ENCODE peak calls at places on chromosomes 12 and 14, in ten cellular contexts. S, C, G, Y, I, L, M, U, F and B are unnamed samples.

GRCh38 chr12:452667-453210 is 7.0 kb upstream of the B4GALNT3 start:
- DNase-seq in G (no peak), S (no peak), F (no peak), L (no peak), Y (no peak), C (no peak), U (no peak), I (peak), M (no peak), B (no peak)

GRCh38 chr12:52063986-52064649 is 5.7 kb upstream of the ATG101 start:
- DNase-seq in C (peak), G (peak), L (no peak), Y (peak), S (no peak), U (peak), M (peak), I (no peak), F (peak), B (peak)

GRCh38 chr12:80567391-80567790 is 123.4 kb downstream of the PTPRQ start:
- DNase-seq in M (peak), L (no peak), F (peak), S (no peak), C (peak), G (peak), Y (peak), I (no peak), U (peak), B (peak)

GRCh38 chr12:132046561-132046960 is 96.8 kb downstream of the EP400 start:
- DNase-seq in G (peak), U (peak), L (no peak), C (peak), M (peak), Y (peak), I (no peak), S (peak), F (peak), B (no peak)

GRCh38 chr12:90216815-90217214 is 508.2 kb upstream of the ATP2B1 start:
- DNase-seq in F (peak), L (no peak), C (no peak), U (peak), Y (peak), G (peak), I (no peak), S (peak), M (no peak), B (no peak)

GRCh38 chr14:21917699-21918436 is 244.2 kb upstream of the OR4E1 start:
- DNase-seq in Y (peak), S (peak), G (peak), I (peak), F (peak), U (peak), M (peak), L (peak), C (peak), B (peak)

GRCh38 chr14:51846631-51847488 is 13.6 kb upstream of the GNG2 start:
- DNase-seq in L (peak), S (peak), I (peak), G (peak), F (peak), C (no peak), U (peak), M (peak), Y (peak), B (no peak)

GRCh38 chr12:60594035-60594711 is 998.3 kb downstream of the SLC16A7 start:
- DNase-seq in M (no peak), I (no peak), G (no peak), L (no peak), C (no peak), F (no peak), S (no peak), U (no peak), Y (no peak), B (no peak)

GRCh38 chr12:52681551-52682380 is 1.6 kb upstream of the KRT1 start:
- DNase-seq in U (no peak), F (no peak), G (no peak), M (no peak), C (no peak), I (no peak), L (no peak), S (no peak), Y (no peak), B (no peak)

GRCh38 chr14:32561520-32561919 is 232.4 kb downstream of the AKAP6 start:
- DNase-seq in U (peak), F (peak), L (peak), M (peak), Y (peak), I (no peak), G (peak), C (peak), S (no peak), B (no peak)

GRCh38 chr14:34749408-34749807 is 35.0 kb upstream of the CFL2 start:
- DNase-seq in U (no peak), L (no peak), G (peak), C (no peak), Y (no peak), S (no peak), I (no peak), F (no peak), M (no peak), B (no peak)

GRCh38 chr14:64159588-64159987 is 134.6 kb downstream of the ESR2 start:
- DNase-seq in F (no peak), U (no peak), C (no peak), L (no peak), G (no peak), I (no peak), S (no peak), M (no peak), Y (no peak), B (no peak)

GRCh38 chr14:37428954-37429353 is 166.1 kb downstream of the FOXA1 start:
- DNase-seq in G (no peak), U (no peak), S (no peak), L (peak), F (no peak), C (peak), Y (peak), I (no peak), M (no peak), B (no peak)

GRCh38 chr12:52347546-52348510 is 19.5 kb downstream of the KRT85 start:
- DNase-seq in S (no peak), U (no peak), F (no peak), M (no peak), Y (no peak), I (no peak), G (no peak), C (no peak), L (no peak), B (no peak)

GRCh38 chr12:130649646-130650045 is 66.5 kb downstream of the RIMBP2 start:
- DNase-seq in G (no peak), M (no peak), I (no peak), F (no peak), Y (no peak), C (no peak), L (no peak), S (no peak), U (no peak), B (no peak)

GRCh38 chr14:20388159-20388558 is 25.1 kb downstream of the TEP1 start:
- DNase-seq in S (peak), L (peak), U (no peak), F (no peak), M (no peak), Y (no peak), I (no peak), G (no peak), C (no peak), B (no peak)

GRCh38 chr12:95205685-95206084 is 11.6 kb downstream of the FGD6 start:
- DNase-seq in I (no peak), F (peak), G (peak), Y (peak), C (peak), U (peak), L (peak), M (peak), S (peak), B (peak)

GRCh38 chr12:15356831-15357456 is 34.6 kb downstream of the PTPRO start:
- DNase-seq in U (no peak), C (no peak), M (no peak), F (no peak), I (no peak), S (no peak), G (no peak), Y (no peak), L (no peak), B (no peak)

GRCh38 chr14:104979758-104980591 is 1.8 kb upstream of the AHNAK2 start:
- DNase-seq in C (peak), I (no peak), Y (peak), G (peak), U (peak), L (no peak), M (peak), S (no peak), F (peak), B (peak)

GRCh38 chr12:122646568-122647220 is 56.5 kb downstream of the HCAR2 start:
- DNase-seq in S (no peak), F (peak), I (peak), G (peak), M (peak), C (peak), Y (peak), U (peak), L (no peak), B (peak)

GRCh38 chr12:115752913-115753726 is 524.4 kb downstream of the MED13L start:
- DNase-seq in M (peak), L (peak), I (peak), F (peak), C (peak), G (peak), U (peak), S (peak), Y (peak), B (peak)

GRCh38 chr14:76446921-76447320 is 71.0 kb downstream of the ESRRB start:
- DNase-seq in M (no peak), L (no peak), Y (no peak), U (no peak), C (no peak), G (no peak), I (no peak), S (no peak), F (no peak), B (no peak)

GRCh38 chr14:23449314-23449713 is 13.9 kb upstream of the MYH7 start:
- DNase-seq in L (no peak), M (no peak), Y (no peak), F (no peak), C (no peak), U (no peak), I (no peak), G (no peak), S (no peak), B (no peak)

GRCh38 chr12:115963030-115963480 is 314.4 kb downstream of the MED13L start:
- DNase-seq in I (no peak), S (peak), F (peak), Y (peak), U (peak), C (peak), M (peak), L (no peak), G (peak), B (peak)

GRCh38 chr14:57486767-57487379 is 6.8 kb downstream of the CCDC198 start:
- DNase-seq in S (peak), M (peak), G (peak), F (peak), U (peak), L (peak), I (no peak), C (peak), Y (peak), B (peak)

GRCh38 chr14:21874167-21874566 is 200.5 kb upstream of the OR4E1 start:
- DNase-seq in I (no peak), Y (no peak), M (no peak), U (no peak), G (no peak), F (no peak), L (no peak), C (no peak), S (no peak), B (no peak)

GRCh38 chr14:101706509-101707284 is 54.8 kb upstream of the PPP2R5C start:
- DNase-seq in C (no peak), M (no peak), S (no peak), U (no peak), L (no peak), G (no peak), F (peak), Y (no peak), I (no peak), B (no peak)

GRCh38 chr12:97536353-97536752 is 73.7 kb downstream of the RMST start:
- DNase-seq in Y (no peak), C (no peak), G (no peak), L (no peak), U (no peak), F (no peak), I (no peak), M (no peak), S (no peak), B (no peak)

GRCh38 chr12:72075891-72076557 is 137.4 kb downstream of the TPH2 start:
- DNase-seq in M (no peak), S (no peak), I (no peak), C (no peak), U (no peak), L (peak), G (no peak), Y (no peak), F (no peak), B (no peak)

GRCh38 chr14:64945431-64945830 is 2.9 kb upstream of the GPX2 start:
- DNase-seq in S (no peak), C (no peak), I (no peak), G (no peak), L (no peak), Y (no peak), M (no peak), F (no peak), U (no peak), B (no peak)

GRCh38 chr12:56804169-56804568 is 41.0 kb downstream of the HSD17B6 start:
- DNase-seq in G (no peak), L (no peak), Y (no peak), U (no peak), S (no peak), M (no peak), C (no peak), I (no peak), F (no peak), B (no peak)

GRCh38 chr12:44000309-44000952 is 164.6 kb downstream of the TMEM117 start:
- DNase-seq in F (peak), S (no peak), I (peak), Y (peak), C (peak), L (peak), U (peak), M (peak), G (peak), B (peak)

GRCh38 chr14:79514700-79515099 is 696.6 kb downstream of the DIO2 start:
- DNase-seq in I (no peak), Y (peak), S (peak), M (peak), G (peak), L (peak), C (peak), F (peak), U (peak), B (no peak)

GRCh38 chr14:93219103-93219726 is 12.2 kb downstream of the UBR7 start:
- DNase-seq in S (peak), U (peak), G (peak), Y (peak), I (peak), F (peak), M (peak), C (peak), L (peak), B (peak)

GRCh38 chr14:55814064-55814463 is 234.1 kb downstream of the KTN1 start:
- DNase-seq in F (peak), S (no peak), L (no peak), U (peak), I (no peak), C (peak), M (peak), G (peak), Y (peak), B (no peak)

GRCh38 chr12:104775731-104776231 is 182.3 kb downstream of the SLC41A2 start:
- DNase-seq in G (no peak), L (no peak), M (no peak), S (no peak), F (no peak), I (no peak), C (no peak), Y (no peak), U (no peak), B (no peak)

GRCh38 chr12:130076752-130077151 is 85.5 kb upstream of the FZD10 start:
- DNase-seq in F (no peak), Y (no peak), S (no peak), L (no peak), M (no peak), U (no peak), G (no peak), I (no peak), C (no peak), B (no peak)

GRCh38 chr12:123850246-123851134 is 88.4 kb downstream of the DNAH10 start:
- DNase-seq in F (no peak), U (no peak), G (no peak), Y (no peak), S (no peak), C (no peak), I (no peak), M (no peak), L (no peak), B (no peak)

GRCh38 chr12:2785017-2785416 is 9.8 kb upstream of the FKBP4 start:
- DNase-seq in I (no peak), M (no peak), F (no peak), U (no peak), S (no peak), L (no peak), Y (no peak), C (no peak), G (no peak), B (no peak)

GRCh38 chr12:2779281-2779680 is 15.5 kb upstream of the FKBP4 start:
- DNase-seq in I (no peak), G (no peak), L (peak), S (no peak), M (no peak), Y (no peak), C (peak), F (no peak), U (no peak), B (no peak)

DNA sequence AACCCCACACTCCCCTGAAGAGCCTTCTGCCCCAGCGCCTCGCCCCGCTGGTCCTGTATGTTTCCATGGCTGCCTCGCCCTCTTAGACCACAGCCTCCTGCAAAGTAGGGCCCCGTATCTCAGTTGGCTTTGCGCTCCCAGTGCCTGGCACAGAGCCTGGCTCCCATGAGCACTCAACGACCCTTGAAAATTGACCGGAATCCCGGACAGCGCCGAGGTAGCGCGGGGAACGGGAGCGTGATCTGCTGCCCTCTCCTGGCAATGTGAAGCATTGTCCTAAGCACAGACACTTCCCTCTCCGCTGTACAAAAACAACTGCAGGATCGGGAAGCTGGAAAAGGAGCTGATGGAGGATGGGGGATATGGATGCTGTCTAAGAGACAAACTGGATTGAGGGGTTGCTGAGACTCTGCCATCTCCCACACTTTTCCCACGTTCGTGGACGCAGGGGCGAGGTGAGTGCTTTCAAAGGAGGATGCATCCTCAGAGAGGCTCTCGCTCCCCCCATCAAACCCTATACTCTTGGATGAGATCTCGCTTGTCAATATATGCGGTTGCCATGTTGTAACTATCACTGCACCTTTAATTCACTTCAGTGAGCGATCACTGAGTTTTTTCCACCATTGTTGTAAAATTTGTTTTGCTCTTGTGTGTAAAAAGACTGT is 10.7 kb upstream of the FKBP4 start:
- DNase-seq in C (peak), L (peak), S (peak), F (peak), I (peak), G (peak), Y (peak), M (peak), U (peak), B (peak)
- TF ChIP-seq CTCF in C (peak), L (peak), S (peak), F (peak), I (peak), G (peak), Y (peak), M (peak), U (peak), B (peak)

GRCh38 chr12:101491325-101491724 is 16.2 kb downstream of the SPIC start:
- DNase-seq in S (no peak), F (no peak), G (no peak), C (no peak), M (no peak), U (no peak), L (no peak), Y (no peak), I (no peak), B (no peak)

GRCh38 chr12:101485015-101485414 is 9.9 kb downstream of the SPIC start:
- DNase-seq in U (peak), I (no peak), G (peak), L (no peak), M (no peak), Y (no peak), S (no peak), C (no peak), F (peak), B (no peak)

DNA sequence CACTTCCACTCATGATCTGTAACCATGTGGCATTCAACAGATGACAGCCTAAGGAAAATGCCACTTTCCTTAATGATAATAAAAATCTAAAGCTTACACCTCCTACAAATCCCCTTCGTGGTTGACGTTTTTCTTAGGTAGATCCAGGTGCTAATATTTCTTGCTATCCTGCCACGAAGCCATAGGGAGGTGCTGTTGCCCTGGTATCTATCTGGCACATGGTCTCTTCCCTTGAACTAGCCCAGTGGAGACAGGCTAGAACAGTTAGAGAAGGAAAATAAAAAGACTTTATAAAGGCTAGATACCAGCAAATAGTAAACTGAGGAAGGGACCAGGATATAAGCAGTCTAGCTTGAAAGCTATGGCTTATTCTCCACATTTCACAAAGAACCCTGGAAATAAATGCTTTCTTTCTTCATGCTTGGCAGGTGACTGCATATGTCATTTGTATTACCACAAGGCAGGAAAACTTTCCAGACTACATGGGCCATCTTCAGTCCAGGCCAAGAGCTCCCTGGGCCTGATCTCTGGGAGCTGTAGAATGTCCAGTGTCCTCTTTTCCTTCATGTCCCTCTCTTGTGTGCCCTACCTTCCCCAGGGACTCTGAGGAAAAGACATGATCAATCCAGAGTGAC is 15.3 kb downstream of the SPIC start:
- DNase-seq in U (peak), L (peak), G (peak), I (peak), S (no peak), F (no peak), C (peak), Y (no peak), M (no peak), B (peak)
- TF ChIP-seq CTCF in U (no peak), L (peak), G (no peak), I (peak), S (no peak), F (no peak), C (peak), Y (peak), M (no peak), B (peak)

DNA sequence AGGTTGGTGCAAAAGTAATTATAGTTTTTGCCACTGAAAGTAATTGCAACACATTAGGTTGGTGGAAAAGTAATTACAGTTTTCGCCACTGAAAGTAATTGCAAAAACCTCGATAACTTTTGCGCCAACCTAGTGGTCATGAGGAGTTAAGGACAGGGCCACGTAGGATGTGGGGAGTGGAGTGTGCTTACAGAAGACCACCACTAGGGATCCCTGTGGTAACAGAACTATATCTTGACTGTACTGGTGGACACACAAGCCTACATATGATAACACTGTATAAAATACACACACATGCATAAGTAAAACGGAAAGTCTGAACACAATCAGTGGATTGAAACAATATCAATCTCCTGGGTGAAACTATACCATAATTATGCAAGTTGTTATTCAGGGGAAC is 187.4 kb upstream of the ABCD2 start:
- DNase-seq in L (peak), M (no peak), U (peak), S (no peak), G (peak), C (peak), F (no peak), Y (no peak), I (no peak), B (peak)
- TF ChIP-seq CTCF in L (peak), M (no peak), U (peak), S (peak), G (peak), C (peak), F (peak), Y (peak), I (no peak), B (no peak)

GRCh38 chr14:96349286-96350075 is 13.7 kb downstream of the ATG2B start:
- DNase-seq in S (no peak), I (no peak), Y (peak), F (no peak), G (no peak), U (peak), M (no peak), L (peak), C (peak), B (no peak)

GRCh38 chr14:96357216-96357615 is 5.9 kb downstream of the ATG2B start:
- DNase-seq in F (no peak), U (no peak), S (no peak), C (no peak), L (no peak), G (no peak), M (no peak), I (no peak), Y (no peak), B (no peak)

GRCh38 chr14:96351986-96352385 is 11.2 kb downstream of the ATG2B start:
- DNase-seq in L (no peak), Y (peak), F (no peak), G (no peak), M (peak), I (no peak), U (peak), C (no peak), S (no peak), B (no peak)

GRCh38 chr14:96354246-96354645 is 8.9 kb downstream of the ATG2B start:
- DNase-seq in S (no peak), I (no peak), C (no peak), U (no peak), L (no peak), Y (no peak), F (no peak), M (no peak), G (no peak), B (no peak)

GRCh38 chr14:96352708-96353107 is 10.4 kb downstream of the ATG2B start:
- DNase-seq in G (no peak), C (peak), I (no peak), L (no peak), S (no peak), U (peak), M (peak), F (no peak), Y (peak), B (no peak)
- TF ChIP-seq CTCF in G (no peak), C (no peak), I (no peak), L (no peak), S (no peak), U (no peak), M (no peak), F (no peak), Y (no peak), B (no peak)